ENCODE peak calls at places on chromosome 7, in seven cellular contexts. One of them, this sample, is unnamed. For H3K4me1, the result is how much of the 10 kb centered on the place peaks cover.

GRCh38 chr7:96728139-96728538 is 18.5 kb upstream of the SEM1 start:
- DNase-seq in suprapubic skin: no peak
- DNase-seq in left ventricle myocardium inferior: no peak
- DNase-seq in fibroblast of lung: no peak
- DNase-seq in astrocyte: no peak
- DNase-seq in tibial nerve: no peak
- DNase-seq in HepG2: no peak
- DNase-seq in this sample: no peak

GRCh38 chr7:64515781-64516180 is 47.1 kb downstream of the ZNF680 start:
- DNase-seq in suprapubic skin: no peak
- DNase-seq in left ventricle myocardium inferior: no peak
- DNase-seq in fibroblast of lung: no peak
- DNase-seq in astrocyte: no peak
- DNase-seq in tibial nerve: no peak
- DNase-seq in HepG2: no peak
- DNase-seq in this sample: no peak

GRCh38 chr7:41117431-41117830 is 585.5 kb downstream of the INHBA start:
- DNase-seq in suprapubic skin: no peak
- DNase-seq in left ventricle myocardium inferior: no peak
- DNase-seq in fibroblast of lung: no peak
- DNase-seq in astrocyte: no peak
- DNase-seq in tibial nerve: no peak
- DNase-seq in HepG2: no peak
- DNase-seq in this sample: no peak

GRCh38 chr7:16604054-16604453 is 41.5 kb downstream of the ANKMY2 start:
- DNase-seq in suprapubic skin: no peak
- DNase-seq in left ventricle myocardium inferior: no peak
- DNase-seq in fibroblast of lung: peak
- DNase-seq in astrocyte: no peak
- DNase-seq in tibial nerve: no peak
- DNase-seq in HepG2: peak
- DNase-seq in this sample: no peak

GRCh38 chr7:115851291-115851690 is 179.3 kb downstream of the TFEC start:
- DNase-seq in suprapubic skin: no peak
- DNase-seq in left ventricle myocardium inferior: no peak
- DNase-seq in fibroblast of lung: peak
- DNase-seq in astrocyte: peak
- DNase-seq in tibial nerve: no peak
- DNase-seq in HepG2: peak
- DNase-seq in this sample: no peak

GRCh38 chr7:105935250-105935649 is 27.8 kb upstream of the CDHR3 start:
- DNase-seq in suprapubic skin: no peak
- DNase-seq in left ventricle myocardium inferior: no peak
- DNase-seq in fibroblast of lung: no peak
- DNase-seq in astrocyte: no peak
- DNase-seq in tibial nerve: no peak
- DNase-seq in HepG2: no peak
- DNase-seq in this sample: peak

GRCh38 chr7:92621026-92621540 is 30.9 kb upstream of the FAM133B start:
- DNase-seq in suprapubic skin: no peak
- DNase-seq in left ventricle myocardium inferior: peak
- DNase-seq in fibroblast of lung: peak
- DNase-seq in astrocyte: peak
- DNase-seq in tibial nerve: no peak
- DNase-seq in HepG2: peak
- DNase-seq in this sample: peak

GRCh38 chr7:2512713-2513112 is 6.9 kb upstream of the LFNG start:
- DNase-seq in suprapubic skin: no peak
- DNase-seq in left ventricle myocardium inferior: no peak
- DNase-seq in fibroblast of lung: no peak
- DNase-seq in astrocyte: no peak
- DNase-seq in tibial nerve: no peak
- DNase-seq in HepG2: no peak
- DNase-seq in this sample: peak

GRCh38 chr7:105815580-105815979 is 60.8 kb downstream of the ATXN7L1 start:
- DNase-seq in suprapubic skin: no peak
- DNase-seq in left ventricle myocardium inferior: no peak
- DNase-seq in fibroblast of lung: no peak
- DNase-seq in astrocyte: no peak
- DNase-seq in tibial nerve: no peak
- DNase-seq in HepG2: no peak
- DNase-seq in this sample: no peak

GRCh38 chr7:125573131-125573530 is 643.5 kb upstream of the POT1 start:
- DNase-seq in suprapubic skin: no peak
- DNase-seq in left ventricle myocardium inferior: no peak
- DNase-seq in fibroblast of lung: no peak
- DNase-seq in astrocyte: no peak
- DNase-seq in tibial nerve: no peak
- DNase-seq in HepG2: no peak
- DNase-seq in this sample: no peak

GRCh38 chr7:24337180-24337579 is 53.2 kb downstream of the NPY start:
- DNase-seq in suprapubic skin: no peak
- DNase-seq in left ventricle myocardium inferior: no peak
- DNase-seq in fibroblast of lung: no peak
- DNase-seq in astrocyte: no peak
- DNase-seq in tibial nerve: no peak
- DNase-seq in HepG2: no peak
- DNase-seq in this sample: no peak

GRCh38 chr7:24334012-24334411 is 50.0 kb downstream of the NPY start:
- DNase-seq in suprapubic skin: no peak
- DNase-seq in left ventricle myocardium inferior: no peak
- DNase-seq in fibroblast of lung: no peak
- DNase-seq in astrocyte: no peak
- DNase-seq in tibial nerve: no peak
- DNase-seq in HepG2: no peak
- DNase-seq in this sample: no peak

GRCh38 chr7:24334627-24335026 is 50.6 kb downstream of the NPY start:
- DNase-seq in suprapubic skin: no peak
- DNase-seq in left ventricle myocardium inferior: no peak
- DNase-seq in fibroblast of lung: no peak
- DNase-seq in astrocyte: no peak
- DNase-seq in tibial nerve: no peak
- DNase-seq in HepG2: no peak
- DNase-seq in this sample: no peak

GRCh38 chr7:24339575-24339974 is 55.6 kb downstream of the NPY start:
- DNase-seq in suprapubic skin: no peak
- DNase-seq in left ventricle myocardium inferior: no peak
- DNase-seq in fibroblast of lung: no peak
- DNase-seq in astrocyte: no peak
- DNase-seq in tibial nerve: no peak
- DNase-seq in HepG2: no peak
- DNase-seq in this sample: no peak

GRCh38 chr7:24336461-24336860 is 52.5 kb downstream of the NPY start:
- DNase-seq in suprapubic skin: no peak
- DNase-seq in left ventricle myocardium inferior: no peak
- DNase-seq in fibroblast of lung: no peak
- DNase-seq in astrocyte: no peak
- DNase-seq in tibial nerve: no peak
- DNase-seq in HepG2: peak
- DNase-seq in this sample: no peak
- H3K4me1 ChIP-seq in suprapubic skin: under half
- H3K4me1 ChIP-seq in left ventricle myocardium inferior: under half
- H3K4me1 ChIP-seq in fibroblast of lung: under half
- H3K4me1 ChIP-seq in astrocyte: under half
- H3K4me1 ChIP-seq in tibial nerve: under half
- H3K4me1 ChIP-seq in HepG2: under half
- H3K4me1 ChIP-seq in this sample: under half

DNA sequence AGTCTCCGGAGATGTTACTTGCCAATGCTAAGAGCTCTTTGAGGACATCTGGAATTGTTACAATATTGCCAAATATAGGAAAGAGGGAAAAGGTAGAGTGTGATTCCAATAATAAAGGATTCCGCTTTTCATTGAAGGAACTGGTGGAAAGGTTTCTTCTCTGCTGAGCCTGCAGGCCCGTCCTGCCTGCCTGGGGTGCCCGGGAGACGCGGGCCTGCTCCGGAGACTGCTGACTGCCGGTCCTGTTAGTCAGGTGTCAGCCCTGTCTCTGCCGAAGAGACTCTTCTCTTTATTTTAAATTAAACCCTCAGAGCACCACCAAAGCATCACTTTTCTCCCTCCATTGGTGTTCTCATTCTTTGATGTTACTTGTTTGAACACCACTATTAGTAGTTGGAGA is 2.2 kb downstream of the EGFR start:
- DNase-seq in suprapubic skin: no peak
- DNase-seq in left ventricle myocardium inferior: no peak
- DNase-seq in fibroblast of lung: no peak
- DNase-seq in astrocyte: no peak
- DNase-seq in tibial nerve: no peak
- DNase-seq in HepG2: no peak
- DNase-seq in this sample: no peak
- H3K4me3 ChIP-seq in suprapubic skin: peak
- H3K4me3 ChIP-seq in left ventricle myocardium inferior: peak
- H3K4me3 ChIP-seq in fibroblast of lung: peak
- H3K4me3 ChIP-seq in astrocyte: peak
- H3K4me3 ChIP-seq in tibial nerve: peak
- H3K4me3 ChIP-seq in HepG2: no peak
- H3K4me3 ChIP-seq in this sample: no peak

GRCh38 chr7:44977304-44977858 is 1.4 kb downstream of the MYO1G start:
- DNase-seq in suprapubic skin: peak
- DNase-seq in left ventricle myocardium inferior: no peak
- DNase-seq in fibroblast of lung: no peak
- DNase-seq in astrocyte: no peak
- DNase-seq in tibial nerve: no peak
- DNase-seq in HepG2: no peak
- DNase-seq in this sample: peak
- H3K4me1 ChIP-seq in suprapubic skin: under half
- H3K4me1 ChIP-seq in left ventricle myocardium inferior: under half
- H3K4me1 ChIP-seq in fibroblast of lung: under half
- H3K4me1 ChIP-seq in astrocyte: under half
- H3K4me1 ChIP-seq in tibial nerve: under half
- H3K4me1 ChIP-seq in HepG2: under half
- H3K4me1 ChIP-seq in this sample: half or more

GRCh38 chr7:130350945-130351663 is 6.5 kb downstream of the CPA5 start:
- DNase-seq in suprapubic skin: no peak
- DNase-seq in left ventricle myocardium inferior: peak
- DNase-seq in fibroblast of lung: peak
- DNase-seq in astrocyte: no peak
- DNase-seq in tibial nerve: no peak
- DNase-seq in HepG2: peak
- DNase-seq in this sample: no peak
- H3K4me3 ChIP-seq in suprapubic skin: no peak
- H3K4me3 ChIP-seq in left ventricle myocardium inferior: no peak
- H3K4me3 ChIP-seq in fibroblast of lung: no peak
- H3K4me3 ChIP-seq in astrocyte: no peak
- H3K4me3 ChIP-seq in tibial nerve: no peak
- H3K4me3 ChIP-seq in HepG2: peak
- H3K4me3 ChIP-seq in this sample: no peak

GRCh38 chr7:107173191-107173590 is 4.4 kb downstream of the HBP1 start:
- DNase-seq in suprapubic skin: no peak
- DNase-seq in left ventricle myocardium inferior: no peak
- DNase-seq in fibroblast of lung: no peak
- DNase-seq in astrocyte: no peak
- DNase-seq in tibial nerve: no peak
- DNase-seq in HepG2: no peak
- DNase-seq in this sample: no peak
- H3K4me1 ChIP-seq in suprapubic skin: half or more
- H3K4me1 ChIP-seq in left ventricle myocardium inferior: half or more
- H3K4me1 ChIP-seq in fibroblast of lung: under half
- H3K4me1 ChIP-seq in astrocyte: under half
- H3K4me1 ChIP-seq in tibial nerve: under half
- H3K4me1 ChIP-seq in HepG2: under half
- H3K4me1 ChIP-seq in this sample: half or more

GRCh38 chr7:142813262-142813661 is 41.6 kb upstream of the EPHB6 start:
- DNase-seq in suprapubic skin: no peak
- DNase-seq in left ventricle myocardium inferior: no peak
- DNase-seq in fibroblast of lung: no peak
- DNase-seq in astrocyte: peak
- DNase-seq in tibial nerve: no peak
- DNase-seq in HepG2: peak
- DNase-seq in this sample: no peak
- H3K4me3 ChIP-seq in suprapubic skin: no peak
- H3K4me3 ChIP-seq in left ventricle myocardium inferior: no peak
- H3K4me3 ChIP-seq in fibroblast of lung: no peak
- H3K4me3 ChIP-seq in astrocyte: no peak
- H3K4me3 ChIP-seq in tibial nerve: no peak
- H3K4me3 ChIP-seq in HepG2: no peak
- H3K4me3 ChIP-seq in this sample: no peak